ENCODE peak calls at places on chromosomes 7 and 10, in ten cellular contexts. I is head of caudate nucleus; U is mesenteric fat pad; Y is activated naive CD4-positive, alpha-beta T cell treated with Interleukin-2 at 50 U/mL for 16 hours; H is skeletal muscle cell; B is GM12891; N is brain microvascular endothelial cell; P is upper lobe of right lung; R is tibial artery; F is T-helper 1 cell. S is an unnamed sample.

GRCh38 chr7:155811560-155811894 is 736 bp downstream of the SHH start:
- DNase-seq in B (no peak), H (no peak), R (no peak), Y (no peak), P (peak), I (no peak), U (no peak), F (no peak), N (no peak), S (no peak)

GRCh38 chr10:60943372-60944158 is 420 bp downstream of the RHOBTB1 start:
- DNase-seq in P (peak), F (peak), B (peak), I (peak), N (peak), Y (peak), H (no peak), R (peak), U (peak), S (peak)

GRCh38 chr10:36994886-36995285 is 130.5 kb upstream of the ANKRD30A start:
- DNase-seq in N (no peak), R (no peak), B (no peak), I (no peak), F (no peak), P (no peak), U (no peak), H (no peak), Y (no peak), S (no peak)

GRCh38 chr7:514651-515598 is 4.7 kb downstream of the PDGFA start:
- DNase-seq in B (no peak), N (peak), U (no peak), Y (peak), I (peak), P (no peak), F (no peak), R (peak), H (no peak), S (no peak)

GRCh38 chr7:131518626-131519025 is 37.8 kb downstream of the PODXL start:
- DNase-seq in B (no peak), N (no peak), Y (no peak), I (no peak), H (no peak), U (peak), P (peak), F (no peak), R (peak), S (no peak)

GRCh38 chr10:7789390-7789789 is 1.4 kb downstream of the ATP5F1C start:
- DNase-seq in B (no peak), U (no peak), R (no peak), F (no peak), I (no peak), N (peak), H (no peak), Y (no peak), P (no peak), S (no peak)

GRCh38 chr10:14653271-14654161 is 121.2 kb downstream of the FAM107B start:
- DNase-seq in P (no peak), R (no peak), I (peak), B (no peak), H (no peak), N (peak), F (no peak), U (no peak), Y (no peak), S (peak)

GRCh38 chr10:30980951-30981616 is 50.6 kb downstream of the ZNF438 start:
- DNase-seq in R (peak), H (peak), P (no peak), N (no peak), U (no peak), F (no peak), Y (no peak), B (no peak), I (peak), S (no peak)

GRCh38 chr7:24233386-24233785 is 50.6 kb upstream of the NPY start:
- DNase-seq in H (no peak), R (no peak), I (no peak), B (no peak), Y (no peak), N (no peak), P (no peak), F (no peak), U (no peak), S (no peak)

GRCh38 chr7:41161188-41161587 is 541.7 kb downstream of the INHBA start:
- DNase-seq in R (no peak), N (no peak), B (no peak), U (no peak), H (no peak), F (no peak), Y (no peak), P (no peak), I (no peak), S (no peak)

GRCh38 chr7:67716729-67717128 is 720.1 kb downstream of the TYW1 start:
- DNase-seq in H (no peak), R (no peak), U (no peak), B (no peak), P (no peak), I (no peak), F (no peak), Y (no peak), N (no peak), S (peak)

GRCh38 chr7:84982199-84982598 is 204.7 kb downstream of the SEMA3D start:
- DNase-seq in B (no peak), N (no peak), R (no peak), Y (no peak), F (no peak), U (no peak), H (no peak), I (no peak), P (no peak), S (no peak)

GRCh38 chr7:31056775-31057346 is 4.8 kb downstream of the ADCYAP1R1 start:
- DNase-seq in Y (no peak), R (no peak), N (no peak), U (no peak), F (no peak), B (no peak), H (no peak), I (no peak), P (no peak), S (peak)

GRCh38 chr7:23235688-23236280 is 10.8 kb upstream of the GPNMB start:
- DNase-seq in N (peak), B (no peak), I (no peak), U (no peak), F (no peak), P (no peak), Y (no peak), H (peak), R (no peak), S (no peak)

GRCh38 chr7:121545418-121545817 is 149.3 kb upstream of the FAM3C start:
- DNase-seq in R (no peak), U (no peak), H (no peak), B (no peak), I (no peak), F (no peak), N (no peak), Y (no peak), P (no peak), S (no peak)

GRCh38 chr10:130637271-130637670 is 501.1 kb downstream of the GLRX3 start:
- DNase-seq in F (no peak), Y (no peak), U (no peak), R (no peak), I (no peak), P (no peak), B (no peak), H (no peak), N (no peak), S (no peak)

GRCh38 chr7:92412745-92413144 is 34.5 kb upstream of the GATAD1 start:
- DNase-seq in I (no peak), H (no peak), R (no peak), Y (no peak), P (no peak), F (no peak), U (no peak), B (no peak), N (no peak), S (no peak)

GRCh38 chr10:126017961-126018560 is 121.7 kb downstream of the FANK1 start:
- DNase-seq in F (no peak), B (no peak), R (no peak), U (no peak), P (no peak), N (peak), H (no peak), Y (no peak), I (no peak), S (peak)

GRCh38 chr10:101137271-101137670 is 6.2 kb downstream of the TLX1 start:
- DNase-seq in B (no peak), F (no peak), R (no peak), N (no peak), Y (no peak), H (no peak), U (no peak), P (no peak), I (no peak), S (no peak)

GRCh38 chr7:101823596-101823995 is 6.2 kb downstream of the CUX1 start:
- DNase-seq in B (no peak), P (no peak), Y (no peak), N (no peak), F (no peak), U (no peak), R (no peak), I (no peak), H (no peak), S (no peak)

GRCh38 chr10:101231092-101231491 is 1.8 kb upstream of the LBX1 start:
- DNase-seq in Y (no peak), R (no peak), U (no peak), P (no peak), F (no peak), H (no peak), I (no peak), B (no peak), N (no peak), S (no peak)

GRCh38 chr10:126187399-126187798 is 200.9 kb downstream of the ADAM12 start:
- DNase-seq in F (no peak), R (no peak), H (no peak), N (no peak), P (no peak), B (no peak), I (no peak), U (no peak), Y (no peak), S (no peak)